ENCODE peak calls at places on chromosomes 1 and 21, in seven cellular contexts. One of them, this sample, is unnamed.

GRCh38 chr1:93965888-93966287 is 56.7 kb upstream of the GCLM start:
- DNase-seq in brain microvascular endothelial cell: no peak
- DNase-seq in NCI-H774: no peak
- DNase-seq in mammary epithelial cell: peak
- DNase-seq in DMS153: no peak
- DNase-seq in retinal pigment epithelial cell: no peak
- DNase-seq in KBM-7: no peak
- DNase-seq in this sample: no peak

GRCh38 chr1:234778215-234779159 is 168.5 kb upstream of the IRF2BP2 start:
- DNase-seq in NCI-H774: no peak
- DNase-seq in mammary epithelial cell: no peak
- DNase-seq in DMS153: no peak
- DNase-seq in KBM-7: peak
- DNase-seq in retinal pigment epithelial cell: no peak
- DNase-seq in brain microvascular endothelial cell: no peak
- DNase-seq in this sample: no peak

GRCh38 chr1:187837787-187838186 is 1009.0 kb downstream of the PLA2G4A start:
- DNase-seq in mammary epithelial cell: no peak
- DNase-seq in retinal pigment epithelial cell: no peak
- DNase-seq in NCI-H774: peak
- DNase-seq in DMS153: no peak
- DNase-seq in KBM-7: no peak
- DNase-seq in brain microvascular endothelial cell: no peak
- DNase-seq in this sample: peak

GRCh38 chr1:209769171-209769904 is 13.5 kb downstream of the TRAF3IP3 start:
- DNase-seq in DMS153: no peak
- DNase-seq in brain microvascular endothelial cell: peak
- DNase-seq in retinal pigment epithelial cell: peak
- DNase-seq in KBM-7: peak
- DNase-seq in mammary epithelial cell: peak
- DNase-seq in NCI-H774: no peak
- DNase-seq in this sample: no peak

GRCh38 chr1:169466259-169467230 is 19.2 kb downstream of the SLC19A2 start:
- DNase-seq in retinal pigment epithelial cell: no peak
- DNase-seq in mammary epithelial cell: peak
- DNase-seq in brain microvascular endothelial cell: peak
- DNase-seq in KBM-7: peak
- DNase-seq in DMS153: no peak
- DNase-seq in NCI-H774: no peak
- DNase-seq in this sample: no peak

GRCh38 chr21:45016491-45017375 is 57.6 kb upstream of the ADARB1 start:
- DNase-seq in KBM-7: no peak
- DNase-seq in NCI-H774: no peak
- DNase-seq in retinal pigment epithelial cell: no peak
- DNase-seq in mammary epithelial cell: no peak
- DNase-seq in brain microvascular endothelial cell: no peak
- DNase-seq in DMS153: no peak
- DNase-seq in this sample: no peak

GRCh38 chr1:206575165-206575893 is 36.9 kb downstream of the EIF2D start:
- DNase-seq in DMS153: no peak
- DNase-seq in brain microvascular endothelial cell: peak
- DNase-seq in NCI-H774: no peak
- DNase-seq in KBM-7: peak
- DNase-seq in retinal pigment epithelial cell: peak
- DNase-seq in mammary epithelial cell: no peak
- DNase-seq in this sample: no peak

GRCh38 chr21:42125571-42126544 is 54.7 kb downstream of the UMODL1 start:
- DNase-seq in DMS153: peak
- DNase-seq in mammary epithelial cell: no peak
- DNase-seq in brain microvascular endothelial cell: peak
- DNase-seq in retinal pigment epithelial cell: peak
- DNase-seq in KBM-7: peak
- DNase-seq in NCI-H774: peak
- DNase-seq in this sample: peak

GRCh38 chr1:231226161-231226560 is 14.9 kb upstream of the GNPAT start:
- DNase-seq in retinal pigment epithelial cell: no peak
- DNase-seq in brain microvascular endothelial cell: no peak
- DNase-seq in DMS153: no peak
- DNase-seq in NCI-H774: no peak
- DNase-seq in mammary epithelial cell: no peak
- DNase-seq in KBM-7: no peak
- DNase-seq in this sample: no peak

GRCh38 chr1:192476802-192477298 is 98.7 kb upstream of the RGS1 start:
- DNase-seq in DMS153: peak
- DNase-seq in brain microvascular endothelial cell: peak
- DNase-seq in KBM-7: peak
- DNase-seq in mammary epithelial cell: peak
- DNase-seq in NCI-H774: no peak
- DNase-seq in retinal pigment epithelial cell: no peak
- DNase-seq in this sample: no peak

GRCh38 chr1:178500091-178500770 is 3.5 kb upstream of the CLEC20A start:
- DNase-seq in mammary epithelial cell: no peak
- DNase-seq in brain microvascular endothelial cell: no peak
- DNase-seq in DMS153: no peak
- DNase-seq in retinal pigment epithelial cell: no peak
- DNase-seq in KBM-7: no peak
- DNase-seq in NCI-H774: no peak
- DNase-seq in this sample: no peak

GRCh38 chr1:110630770-110631663 is 24.9 kb upstream of the KCNA2 start:
- DNase-seq in DMS153: peak
- DNase-seq in mammary epithelial cell: peak
- DNase-seq in KBM-7: peak
- DNase-seq in brain microvascular endothelial cell: peak
- DNase-seq in NCI-H774: peak
- DNase-seq in retinal pigment epithelial cell: no peak
- DNase-seq in this sample: no peak

GRCh38 chr1:228214921-228215662 is 7.2 kb downstream of the OBSCN start:
- DNase-seq in DMS153: no peak
- DNase-seq in NCI-H774: no peak
- DNase-seq in mammary epithelial cell: no peak
- DNase-seq in retinal pigment epithelial cell: no peak
- DNase-seq in KBM-7: no peak
- DNase-seq in brain microvascular endothelial cell: no peak
- DNase-seq in this sample: no peak

This sample was measured in LNCaP clone FGC.